ENCODE peak calls at places on chromosome 15, in eight cellular contexts. One of them, this sample, is unnamed.

GRCh38 chr15:59035157-59035556 is 47.7 kb downstream of the RNF111 start:
- DNase-seq in uterus: no peak
- DNase-seq in transverse colon: no peak
- DNase-seq in prostate gland: no peak
- DNase-seq in breast epithelium: no peak
- DNase-seq in upper lobe of left lung: no peak
- DNase-seq in K562: no peak
- DNase-seq in spleen: no peak
- DNase-seq in this sample: no peak

GRCh38 chr15:65916664-65917406 is 47.5 kb downstream of the RAB11A start:
- DNase-seq in uterus: peak; percentile 39
- DNase-seq in transverse colon: peak; percentile 13
- DNase-seq in prostate gland: peak; percentile 31
- DNase-seq in breast epithelium: peak; percentile 57
- DNase-seq in upper lobe of left lung: peak; percentile 73
- DNase-seq in K562: peak; percentile 68
- DNase-seq in spleen: peak; percentile 77
- DNase-seq in this sample: peak; percentile 69

GRCh38 chr15:26867199-26868007 is 541 bp downstream of the GABRA5 start:
- DNase-seq in uterus: no peak
- DNase-seq in transverse colon: no peak
- DNase-seq in prostate gland: no peak
- DNase-seq in breast epithelium: no peak
- DNase-seq in upper lobe of left lung: peak; percentile 75
- DNase-seq in K562: no peak
- DNase-seq in spleen: no peak
- DNase-seq in this sample: no peak

GRCh38 chr15:41429003-41429890 is 12.4 kb downstream of the RTF1 start:
- DNase-seq in uterus: no peak
- DNase-seq in transverse colon: peak; percentile 21
- DNase-seq in prostate gland: no peak
- DNase-seq in breast epithelium: no peak
- DNase-seq in upper lobe of left lung: no peak
- DNase-seq in K562: no peak
- DNase-seq in spleen: no peak
- DNase-seq in this sample: no peak

GRCh38 chr15:63891763-63892123 is 58.0 kb upstream of the HERC1 start:
- DNase-seq in uterus: no peak
- DNase-seq in transverse colon: no peak
- DNase-seq in prostate gland: no peak
- DNase-seq in breast epithelium: no peak
- DNase-seq in upper lobe of left lung: no peak
- DNase-seq in K562: no peak
- DNase-seq in spleen: no peak
- DNase-seq in this sample: no peak

GRCh38 chr15:42696626-42697025 is 40.3 kb downstream of the CDAN1 start:
- DNase-seq in uterus: no peak
- DNase-seq in transverse colon: no peak
- DNase-seq in prostate gland: no peak
- DNase-seq in breast epithelium: no peak
- DNase-seq in upper lobe of left lung: no peak
- DNase-seq in K562: no peak
- DNase-seq in spleen: no peak
- DNase-seq in this sample: no peak

GRCh38 chr15:88036154-88036839 is 220.2 kb downstream of the NTRK3 start:
- DNase-seq in uterus: no peak
- DNase-seq in transverse colon: no peak
- DNase-seq in prostate gland: no peak
- DNase-seq in breast epithelium: no peak
- DNase-seq in upper lobe of left lung: no peak
- DNase-seq in K562: no peak
- DNase-seq in spleen: no peak
- DNase-seq in this sample: no peak

GRCh38 chr15:36884404-36885335 is 215.7 kb downstream of the MEIS2 start:
- DNase-seq in uterus: no peak
- DNase-seq in transverse colon: no peak
- DNase-seq in prostate gland: no peak
- DNase-seq in breast epithelium: no peak
- DNase-seq in upper lobe of left lung: no peak
- DNase-seq in K562: no peak
- DNase-seq in spleen: no peak
- DNase-seq in this sample: no peak

GRCh38 chr15:71146597-71146996 is 31.3 kb downstream of the THSD4 start:
- DNase-seq in uterus: no peak
- DNase-seq in transverse colon: no peak
- DNase-seq in prostate gland: peak; percentile 83
- DNase-seq in breast epithelium: no peak
- DNase-seq in upper lobe of left lung: no peak
- DNase-seq in K562: no peak
- DNase-seq in spleen: no peak
- DNase-seq in this sample: no peak

GRCh38 chr15:57025264-57025939 is 107.0 kb downstream of the TCF12 start:
- DNase-seq in uterus: no peak
- DNase-seq in transverse colon: no peak
- DNase-seq in prostate gland: no peak
- DNase-seq in breast epithelium: no peak
- DNase-seq in upper lobe of left lung: no peak
- DNase-seq in K562: no peak
- DNase-seq in spleen: no peak
- DNase-seq in this sample: no peak

GRCh38 chr15:42695527-42696071 is 41.3 kb downstream of the CDAN1 start:
- DNase-seq in uterus: no peak
- DNase-seq in transverse colon: no peak
- DNase-seq in prostate gland: no peak
- DNase-seq in breast epithelium: no peak
- DNase-seq in upper lobe of left lung: no peak
- DNase-seq in K562: no peak
- DNase-seq in spleen: no peak
- DNase-seq in this sample: no peak

GRCh38 chr15:67897646-67898045 is 57.8 kb upstream of the RNU6-1 start:
- DNase-seq in uterus: no peak
- DNase-seq in transverse colon: no peak
- DNase-seq in prostate gland: no peak
- DNase-seq in breast epithelium: no peak
- DNase-seq in upper lobe of left lung: no peak
- DNase-seq in K562: no peak
- DNase-seq in spleen: no peak
- DNase-seq in this sample: no peak

GRCh38 chr15:44490628-44491027 is 46.3 kb upstream of the EIF3J start:
- DNase-seq in uterus: no peak
- DNase-seq in transverse colon: no peak
- DNase-seq in prostate gland: no peak
- DNase-seq in breast epithelium: no peak
- DNase-seq in upper lobe of left lung: no peak
- DNase-seq in K562: no peak
- DNase-seq in spleen: no peak
- DNase-seq in this sample: no peak

GRCh38 chr15:67784057-67784781 is 41.1 kb upstream of the SKOR1 start:
- DNase-seq in uterus: no peak
- DNase-seq in transverse colon: peak; percentile 58
- DNase-seq in prostate gland: no peak
- DNase-seq in breast epithelium: no peak
- DNase-seq in upper lobe of left lung: no peak
- DNase-seq in K562: no peak
- DNase-seq in spleen: peak; percentile 91
- DNase-seq in this sample: no peak

GRCh38 chr15:82051664-82052063 is 5.8 kb upstream of the MEX3B start:
- DNase-seq in uterus: no peak
- DNase-seq in transverse colon: no peak
- DNase-seq in prostate gland: no peak
- DNase-seq in breast epithelium: no peak
- DNase-seq in upper lobe of left lung: no peak
- DNase-seq in K562: peak; percentile 48
- DNase-seq in spleen: no peak
- DNase-seq in this sample: no peak

GRCh38 chr15:38652998-38653397 is 88.4 kb upstream of the RASGRP1 start:
- DNase-seq in uterus: no peak
- DNase-seq in transverse colon: peak; percentile 41
- DNase-seq in prostate gland: no peak
- DNase-seq in breast epithelium: no peak
- DNase-seq in upper lobe of left lung: no peak
- DNase-seq in K562: no peak
- DNase-seq in spleen: no peak
- DNase-seq in this sample: no peak
- H3K27me3 ChIP-seq in uterus: no peaks in the 10 kb centered on the region
- H3K27me3 ChIP-seq in transverse colon: no peaks in the 10 kb centered on the region
- H3K27me3 ChIP-seq in prostate gland: no peaks in the 10 kb centered on the region
- H3K27me3 ChIP-seq in breast epithelium: no peaks in the 10 kb centered on the region
- H3K27me3 ChIP-seq in upper lobe of left lung: no peaks in the 10 kb centered on the region
- H3K27me3 ChIP-seq in K562: peaks cover 8% of the 10 kb centered on the region
- H3K27me3 ChIP-seq in spleen: no peaks in the 10 kb centered on the region
- H3K27me3 ChIP-seq in this sample: no peaks in the 10 kb centered on the region

DNA sequence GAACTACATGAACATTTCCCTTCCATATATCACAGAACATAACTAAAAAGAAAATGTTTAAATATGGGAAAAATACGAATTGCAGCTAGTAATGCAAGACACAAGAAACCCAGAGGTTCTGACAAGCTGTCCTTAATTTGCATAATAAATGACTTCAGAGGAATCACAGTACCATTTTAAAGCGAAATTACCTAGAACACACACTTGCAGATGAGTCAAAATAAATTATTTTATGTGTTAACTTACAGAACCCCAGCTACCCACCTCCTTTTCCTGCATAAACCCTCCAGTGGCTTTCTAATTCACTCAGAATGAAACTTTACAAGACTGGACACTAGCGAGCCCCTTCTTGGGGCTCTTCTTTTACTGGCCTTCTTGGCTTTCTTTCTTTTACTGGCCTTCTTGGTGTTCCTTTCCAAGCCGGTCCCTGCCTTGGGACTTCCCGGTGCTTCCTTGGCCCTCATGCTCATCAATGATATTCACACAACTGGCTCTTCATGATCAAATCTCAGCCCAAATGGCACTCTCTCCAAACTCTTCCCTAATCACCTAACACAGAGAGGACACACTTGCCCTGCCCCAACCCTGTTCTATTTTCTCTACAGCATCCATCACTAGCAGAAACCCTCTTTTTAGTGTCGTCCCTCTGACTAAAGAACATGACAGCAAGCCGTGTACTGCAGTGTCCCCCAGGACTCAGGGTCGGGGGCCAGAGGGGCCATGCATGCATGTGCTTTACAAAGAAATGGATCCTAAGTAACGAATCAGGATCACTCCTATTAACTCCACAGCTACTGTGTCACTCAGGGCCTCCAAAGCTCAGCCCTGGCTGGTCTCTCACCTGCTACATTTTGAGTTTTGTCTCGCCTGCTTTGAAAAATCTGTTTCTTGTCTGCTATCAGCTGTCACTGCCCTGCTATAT is 4.8 kb downstream of the CHSY1 start:
- DNase-seq in uterus: no peak
- DNase-seq in transverse colon: no peak
- DNase-seq in prostate gland: no peak
- DNase-seq in breast epithelium: no peak
- DNase-seq in upper lobe of left lung: no peak
- DNase-seq in K562: no peak
- DNase-seq in spleen: peak; percentile 64
- DNase-seq in this sample: no peak
- H3K4me3 ChIP-seq in uterus: no peak overlapping the region
- H3K4me3 ChIP-seq in transverse colon: no peak overlapping the region
- H3K4me3 ChIP-seq in prostate gland: no peak overlapping the region
- H3K4me3 ChIP-seq in breast epithelium: peak overlapping the region; percentile 3
- H3K4me3 ChIP-seq in upper lobe of left lung: no peak overlapping the region
- H3K4me3 ChIP-seq in K562: no peak overlapping the region
- H3K4me3 ChIP-seq in spleen: no peak overlapping the region
- H3K4me3 ChIP-seq in this sample: no peak overlapping the region

GRCh38 chr15:51022206-51022605 is 72.5 kb downstream of the TNFAIP8L3 start:
- DNase-seq in uterus: no peak
- DNase-seq in transverse colon: no peak
- DNase-seq in prostate gland: no peak
- DNase-seq in breast epithelium: no peak
- DNase-seq in upper lobe of left lung: no peak
- DNase-seq in K562: no peak
- DNase-seq in spleen: no peak
- DNase-seq in this sample: no peak

GRCh38 chr15:51025454-51025846 is 69.3 kb downstream of the TNFAIP8L3 start:
- DNase-seq in uterus: no peak
- DNase-seq in transverse colon: no peak
- DNase-seq in prostate gland: no peak
- DNase-seq in breast epithelium: no peak
- DNase-seq in upper lobe of left lung: no peak
- DNase-seq in K562: no peak
- DNase-seq in spleen: no peak
- DNase-seq in this sample: no peak

GRCh38 chr15:51030649-51031316 is 63.9 kb downstream of the TNFAIP8L3 start:
- DNase-seq in uterus: no peak
- DNase-seq in transverse colon: no peak
- DNase-seq in prostate gland: peak; percentile 66
- DNase-seq in breast epithelium: no peak
- DNase-seq in upper lobe of left lung: no peak
- DNase-seq in K562: no peak
- DNase-seq in spleen: no peak
- DNase-seq in this sample: no peak

GRCh38 chr15:51023499-51023898 is 71.2 kb downstream of the TNFAIP8L3 start:
- DNase-seq in uterus: no peak
- DNase-seq in transverse colon: no peak
- DNase-seq in prostate gland: no peak
- DNase-seq in breast epithelium: no peak
- DNase-seq in upper lobe of left lung: peak; percentile 20
- DNase-seq in K562: no peak
- DNase-seq in spleen: no peak
- DNase-seq in this sample: no peak

DNA sequence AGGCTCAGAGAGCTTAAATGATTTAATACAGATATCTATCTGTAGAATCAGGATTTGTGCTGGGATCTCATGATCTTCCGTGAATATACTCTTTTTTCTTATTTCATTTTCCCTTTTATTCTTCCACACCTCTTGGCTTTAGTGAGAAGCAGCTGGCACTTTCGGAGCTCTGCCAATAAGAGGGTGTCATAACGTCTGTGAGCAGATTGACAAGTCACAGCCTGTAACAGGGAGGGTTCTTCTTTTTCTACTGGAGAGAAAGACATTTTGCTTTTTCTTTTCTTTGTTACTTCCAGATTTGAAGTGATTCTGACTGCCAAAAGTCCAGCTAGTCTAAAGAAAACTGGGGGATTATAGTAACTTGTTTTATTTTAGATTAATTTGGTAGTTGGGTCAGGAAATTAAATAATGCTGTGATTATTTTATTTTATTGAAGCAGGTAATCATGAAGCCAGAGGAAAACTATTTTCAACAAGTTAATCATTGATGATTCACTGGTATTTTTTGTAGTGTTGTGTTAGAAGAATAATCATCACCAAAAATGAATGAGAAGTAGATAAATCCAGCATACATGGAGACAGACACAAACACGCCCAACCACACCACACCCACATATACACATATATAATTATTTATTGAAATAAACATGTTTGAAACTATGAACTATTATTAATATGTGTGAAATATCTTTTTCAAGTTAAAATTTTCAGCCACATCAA is 69.8 kb downstream of the TNFAIP8L3 start:
- DNase-seq in uterus: no peak
- DNase-seq in transverse colon: no peak
- DNase-seq in prostate gland: peak; percentile 24
- DNase-seq in breast epithelium: no peak
- DNase-seq in upper lobe of left lung: no peak
- DNase-seq in K562: no peak
- DNase-seq in spleen: no peak
- DNase-seq in this sample: no peak
- TF ChIP-seq POLR2A in uterus: no peak
- TF ChIP-seq POLR2A in transverse colon: no peak
- TF ChIP-seq POLR2A in prostate gland: no peak
- TF ChIP-seq POLR2A in breast epithelium: no peak
- TF ChIP-seq POLR2A in upper lobe of left lung: no peak
- TF ChIP-seq POLR2A in K562: no peak
- TF ChIP-seq POLR2A in spleen: no peak
- TF ChIP-seq POLR2A in this sample: no peak

GRCh38 chr15:96356494-96357455 is 26.3 kb downstream of the NR2F2 start:
- DNase-seq in uterus: peak; percentile 89
- DNase-seq in transverse colon: peak; percentile 83
- DNase-seq in prostate gland: peak; percentile 73
- DNase-seq in breast epithelium: peak; percentile 84
- DNase-seq in upper lobe of left lung: peak; percentile 94
- DNase-seq in K562: peak; percentile 85
- DNase-seq in spleen: peak; percentile 87
- DNase-seq in this sample: peak; percentile 76
- H3K27me3 ChIP-seq in uterus: no peaks in the 10 kb centered on the region
- H3K27me3 ChIP-seq in transverse colon: peaks cover 87% of the 10 kb centered on the region
- H3K27me3 ChIP-seq in prostate gland: no peaks in the 10 kb centered on the region
- H3K27me3 ChIP-seq in breast epithelium: peaks cover 53% of the 10 kb centered on the region
- H3K27me3 ChIP-seq in upper lobe of left lung: no peaks in the 10 kb centered on the region
- H3K27me3 ChIP-seq in K562: no peaks in the 10 kb centered on the region
- H3K27me3 ChIP-seq in spleen: peaks cover 61% of the 10 kb centered on the region
- H3K27me3 ChIP-seq in this sample: peaks cover 6% of the 10 kb centered on the region